ENCODE peak calls at places on chromosome 7, in seven cellular contexts. P is K562, H is HCT116, O is SK-N-SH, E is HepG2, C is H1, D is GM12878. T is an unnamed sample. For H3K4me1, the result is how much of the 10 kb centered on the place peaks cover.

GRCh38 chr7:139559364-139560105 is 36.0 kb downstream of the CLEC2L start:
- DNase-seq in P (no peak), H (no peak), O (no peak), E (no peak), C (no peak), D (no peak), T (no peak)

GRCh38 chr7:23696916-23697441 is 13.0 kb upstream of the STK31 start:
- DNase-seq in P (peak), H (peak), O (peak), E (peak), C (peak), D (no peak), T (no peak)

GRCh38 chr7:30926323-30926722 is 14.7 kb downstream of the AQP1 start:
- DNase-seq in P (no peak), H (no peak), O (peak), E (no peak), C (peak), D (no peak), T (no peak)

GRCh38 chr7:149790754-149791360 is 17.5 kb upstream of the ZNF467 start:
- DNase-seq in P (no peak), H (no peak), O (no peak), E (no peak), C (no peak), D (no peak), T (no peak)

GRCh38 chr7:50349963-50350944 is 45.7 kb downstream of the IKZF1 start:
- DNase-seq in P (no peak), H (no peak), O (no peak), E (no peak), C (no peak), D (peak), T (no peak)

GRCh38 chr7:129644634-129645230 is 33.2 kb downstream of the NRF1 start:
- DNase-seq in P (peak), H (peak), O (peak), E (peak), C (no peak), D (no peak), T (peak)

GRCh38 chr7:99137418-99138180 is 6.3 kb downstream of the SMURF1 start:
- DNase-seq in P (no peak), H (no peak), O (peak), E (no peak), C (no peak), D (no peak), T (no peak)

GRCh38 chr7:26627871-26628270 is 236.5 kb downstream of the SKAP2 start:
- DNase-seq in P (no peak), H (no peak), O (no peak), E (no peak), C (peak), D (no peak), T (no peak)

GRCh38 chr7:114225784-114226183 is 188.8 kb upstream of the FOXP2 start:
- DNase-seq in P (no peak), H (no peak), O (no peak), E (no peak), C (no peak), D (no peak), T (no peak)

GRCh38 chr7:75989084-75989725 is 5.2 kb downstream of the TMEM120A start:
- DNase-seq in P (no peak), H (no peak), O (peak), E (no peak), C (peak), D (no peak), T (no peak)

GRCh38 chr7:98134420-98134819 is 27.8 kb downstream of the LMTK2 start:
- DNase-seq in P (no peak), H (no peak), O (no peak), E (no peak), C (no peak), D (no peak), T (no peak)

GRCh38 chr7:98136423-98136822 is 29.8 kb downstream of the LMTK2 start:
- DNase-seq in P (no peak), H (no peak), O (no peak), E (peak), C (no peak), D (no peak), T (no peak)

GRCh38 chr7:98135984-98136383 is 29.3 kb downstream of the LMTK2 start:
- DNase-seq in P (no peak), H (no peak), O (no peak), E (no peak), C (no peak), D (no peak), T (no peak)

GRCh38 chr7:98133181-98133580 is 26.5 kb downstream of the LMTK2 start:
- DNase-seq in P (no peak), H (no peak), O (no peak), E (no peak), C (no peak), D (peak), T (no peak)

DNA sequence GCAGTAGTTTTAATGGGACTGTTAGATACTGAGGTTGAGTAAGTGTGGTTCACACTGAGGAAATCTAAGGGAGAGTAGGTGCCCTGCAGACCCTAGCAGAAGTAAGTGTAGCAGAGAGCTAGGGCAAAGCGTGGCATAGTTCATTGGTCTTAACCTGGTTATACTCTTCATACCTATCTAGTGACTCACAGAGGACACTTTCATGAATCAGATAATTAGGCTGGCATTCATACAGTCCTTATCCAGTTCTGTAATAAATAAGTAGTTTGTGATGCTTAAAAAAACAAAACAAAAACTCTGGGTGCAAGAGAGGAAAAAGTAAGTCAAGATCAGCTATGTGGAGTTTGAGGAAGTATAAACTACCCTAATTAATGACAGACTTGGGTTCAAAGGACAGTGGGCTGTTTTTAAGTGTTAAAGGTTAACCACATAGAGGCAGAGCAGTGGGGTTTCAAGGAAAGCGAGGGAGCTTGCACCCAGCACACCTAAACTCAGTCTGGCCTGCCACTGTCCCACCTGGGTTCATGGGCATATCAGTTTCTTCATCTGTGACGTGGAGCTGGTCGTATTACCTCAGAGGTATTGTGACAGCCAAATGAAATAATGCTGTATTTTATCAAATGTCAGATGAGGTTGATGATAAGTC is 27.1 kb downstream of the LMTK2 start:
- DNase-seq in P (no peak), H (peak), O (no peak), E (peak), C (no peak), D (no peak), T (no peak)
- TF ChIP-seq SIN3A in P (no peak), H (no peak), O (no peak), E (no peak), C (no peak), D (no peak), T (no peak)

GRCh38 chr7:137992738-137993394 is 9.0 kb downstream of the CREB3L2 start:
- DNase-seq in P (peak), H (no peak), O (no peak), E (peak), C (no peak), D (no peak), T (no peak)

GRCh38 chr7:137992042-137992737 is 9.7 kb downstream of the CREB3L2 start:
- DNase-seq in P (peak), H (no peak), O (no peak), E (peak), C (no peak), D (no peak), T (no peak)

GRCh38 chr7:137996386-137996851 is 5.5 kb downstream of the CREB3L2 start:
- DNase-seq in P (peak), H (no peak), O (peak), E (no peak), C (no peak), D (no peak), T (no peak)

GRCh38 chr7:137993395-137993743 is 8.5 kb downstream of the CREB3L2 start:
- DNase-seq in P (no peak), H (no peak), O (no peak), E (no peak), C (no peak), D (no peak), T (no peak)

GRCh38 chr7:137994091-137994688 is 7.7 kb downstream of the CREB3L2 start:
- DNase-seq in P (no peak), H (no peak), O (no peak), E (no peak), C (no peak), D (no peak), T (no peak)
- H3K4me1 ChIP-seq in P (half or more), H (under half), O (under half), E (half or more), C (under half), D (under half), T (under half)

GRCh38 chr7:101066858-101067227 is 18.4 kb upstream of the TRIM56 start:
- DNase-seq in P (no peak), H (no peak), O (no peak), E (no peak), C (no peak), D (no peak), T (no peak)
- TF ChIP-seq SIN3A in P (no peak), H (no peak), O (no peak), E (no peak), C (no peak), D (no peak), T (no peak)

GRCh38 chr7:101125989-101126650 is 784 bp upstream of the SERPINE1 start:
- DNase-seq in P (no peak), H (no peak), O (no peak), E (peak), C (no peak), D (peak), T (no peak)
- H3K4me1 ChIP-seq in P (under half), H (half or more), O (under half), E (half or more), C (under half), D (under half), T (half or more)

GRCh38 chr7:94671444-94672235 is 15.7 kb upstream of the SGCE start:
- DNase-seq in P (no peak), H (no peak), O (no peak), E (peak), C (no peak), D (no peak), T (no peak)

GRCh38 chr7:94666879-94667587 is 11.1 kb upstream of the SGCE start:
- DNase-seq in P (no peak), H (no peak), O (no peak), E (no peak), C (no peak), D (no peak), T (no peak)

GRCh38 chr7:94665426-94665825 is 9.5 kb upstream of the SGCE start:
- DNase-seq in P (no peak), H (no peak), O (no peak), E (no peak), C (no peak), D (no peak), T (no peak)

GRCh38 chr7:94675356-94675755 is 19.4 kb upstream of the SGCE start:
- DNase-seq in P (no peak), H (no peak), O (no peak), E (no peak), C (no peak), D (no peak), T (no peak)

DNA sequence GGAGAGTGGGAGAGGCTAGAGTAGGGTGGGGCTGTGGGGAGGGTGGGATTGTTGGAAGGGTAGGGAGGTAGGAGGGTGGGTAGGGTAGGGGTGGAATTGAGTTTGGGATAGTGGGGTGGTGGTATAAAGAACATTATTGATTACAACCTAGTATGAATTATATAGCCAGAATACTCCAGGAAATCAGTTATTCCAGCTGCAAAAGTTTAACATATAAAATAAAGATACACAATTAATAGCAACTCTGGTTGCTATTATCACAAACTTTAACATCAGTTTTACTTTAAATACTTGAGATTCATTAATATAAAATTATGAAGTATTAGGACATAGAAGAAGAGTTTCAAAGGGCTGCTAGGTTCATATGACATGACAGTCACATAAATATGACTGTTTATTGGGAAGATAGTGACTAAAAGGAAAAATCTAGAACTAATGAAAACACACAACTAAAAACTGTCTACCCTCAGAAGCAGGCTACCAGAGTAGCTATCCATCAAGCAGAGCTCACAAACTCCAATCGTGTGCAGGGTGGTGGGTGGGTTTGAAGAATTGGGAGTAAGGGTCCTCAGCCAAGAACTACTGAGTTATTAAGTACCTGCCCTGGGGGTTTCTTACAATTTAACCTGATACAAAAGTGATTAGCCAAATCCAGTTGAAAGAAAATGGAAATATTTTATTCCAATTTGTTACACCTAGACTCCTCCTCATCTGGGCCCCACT is 14.0 kb upstream of the SGCE start:
- DNase-seq in P (no peak), H (no peak), O (no peak), E (no peak), C (no peak), D (no peak), T (no peak)
- TF ChIP-seq SIN3A in P (no peak), H (no peak), O (no peak), E (no peak), C (no peak), D (no peak), T (no peak)

GRCh38 chr7:107045195-107045960 is 873 bp downstream of the PRKAR2B start:
- DNase-seq in P (no peak), H (no peak), O (peak), E (no peak), C (no peak), D (no peak), T (no peak)

GRCh38 chr7:107044347-107045194 is at the start of gene PRKAR2B:
- DNase-seq in P (peak), H (peak), O (peak), E (peak), C (peak), D (no peak), T (no peak)

GRCh38 chr7:107046511-107047259 is 2.2 kb downstream of the PRKAR2B start:
- DNase-seq in P (no peak), H (no peak), O (no peak), E (no peak), C (no peak), D (no peak), T (no peak)

GRCh38 chr7:107045980-107046379 is 1.5 kb downstream of the PRKAR2B start:
- DNase-seq in P (peak), H (no peak), O (no peak), E (no peak), C (no peak), D (no peak), T (no peak)

DNA sequence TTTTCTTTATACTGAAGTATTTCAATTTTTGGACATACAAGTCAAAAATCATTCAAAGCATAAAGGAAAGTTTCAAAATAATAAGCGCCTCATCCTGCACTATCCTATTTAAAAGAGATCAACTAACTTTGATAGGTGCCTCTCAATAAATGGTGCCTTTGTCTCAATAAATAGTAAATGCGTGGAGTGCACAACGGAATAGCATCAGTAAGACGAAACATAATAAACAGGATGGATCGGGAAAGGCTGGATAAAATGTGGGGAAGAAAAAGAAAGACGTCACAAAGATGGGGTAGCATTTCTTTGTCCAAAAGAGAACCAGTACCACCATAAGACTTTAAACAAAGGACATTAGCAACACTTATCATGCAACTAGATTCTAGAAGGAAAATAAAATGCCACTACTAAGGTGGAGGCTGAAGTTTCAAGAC is 574 bp upstream of the PRKAR2B start:
- DNase-seq in P (no peak), H (no peak), O (no peak), E (no peak), C (no peak), D (no peak), T (no peak)
- H3K4me1 ChIP-seq in P (under half), H (under half), O (under half), E (under half), C (under half), D (under half), T (under half)

GRCh38 chr7:12820777-12821176 is 133.3 kb downstream of the ARL4A start:
- DNase-seq in P (no peak), H (no peak), O (no peak), E (no peak), C (no peak), D (no peak), T (no peak)
- TF ChIP-seq SIN3A in P (no peak), H (no peak), O (no peak), E (no peak), C (no peak), D (no peak), T (no peak)

T was measured in Panc1.